ENCODE peak calls at places on chromosomes 3 and 15, in seven cellular contexts. X is NCI-H2029, U is HCT116, N is globus pallidus, P is activated T-cell treated with anti-CD3 and anti-CD28 coated beads for 48 hours, L is NCI-H2171, Z is brain microvascular endothelial cell. M is an unnamed sample.

GRCh38 chr3:69941439-69942176 is 57.9 kb upstream of the SAMMSON start:
- DNase-seq in X (no peak), U (no peak), Z (no peak), N (no peak), P (no peak), L (no peak), M (no peak)

GRCh38 chr15:95930659-95931375 is 399.7 kb upstream of the NR2F2 start:
- DNase-seq in P (no peak), Z (no peak), X (no peak), L (no peak), U (no peak), N (no peak), M (no peak)

GRCh38 chr15:101652783-101653430 is 726 bp upstream of the TM2D3 start:
- DNase-seq in L (no peak), Z (peak; percentile 42), X (no peak), P (no peak), U (no peak), N (no peak), M (no peak)

GRCh38 chr3:23743141-23743784 is 62.5 kb upstream of the UBE2E1 start:
- DNase-seq in X (peak; percentile 53), L (peak; percentile 8), Z (no peak), P (no peak), U (no peak), N (no peak), M (no peak)

GRCh38 chr15:69575387-69575786 is 122.8 kb downstream of the RPLP1 start:
- DNase-seq in L (no peak), N (no peak), U (no peak), X (no peak), P (no peak), Z (no peak), M (no peak)

GRCh38 chr3:53166781-53167291 is 5.8 kb downstream of the PRKCD start:
- DNase-seq in U (no peak), Z (peak; percentile 25), L (no peak), N (peak; percentile 69), X (no peak), P (no peak), M (no peak)

GRCh38 chr3:135514064-135514455 is 451.5 kb upstream of the PPP2R3A start:
- DNase-seq in P (no peak), L (no peak), U (no peak), X (no peak), N (no peak), Z (no peak), M (no peak)

GRCh38 chr15:84598250-84598649 is 2.6 kb upstream of the ZSCAN2 start:
- DNase-seq in L (no peak), U (no peak), X (no peak), N (peak; percentile 68), P (no peak), Z (peak; percentile 16), M (no peak)

GRCh38 chr15:32688151-32688639 is 29.6 kb upstream of the GREM1 start:
- DNase-seq in L (no peak), P (no peak), U (no peak), X (peak; percentile 80), N (no peak), Z (peak; percentile 62), M (peak; percentile 62)

GRCh38 chr15:70777156-70777926 is 14.0 kb upstream of the UACA start:
- DNase-seq in P (no peak), Z (no peak), N (no peak), X (no peak), L (no peak), U (no peak), M (no peak)

GRCh38 chr15:90354986-90355385 is 2.9 kb downstream of the ZNF774 start:
- DNase-seq in N (no peak), L (no peak), U (no peak), X (no peak), Z (no peak), P (no peak), M (no peak)

GRCh38 chr15:36905908-36906307 is 194.4 kb downstream of the MEIS2 start:
- DNase-seq in L (no peak), P (no peak), U (no peak), N (no peak), Z (peak; percentile 45), X (no peak), M (no peak)

GRCh38 chr15:88859550-88859949 is 35.8 kb downstream of the HAPLN3 start:
- DNase-seq in L (no peak), N (no peak), U (no peak), X (no peak), P (no peak), Z (no peak), M (no peak)

GRCh38 chr3:62587169-62587568 is 213.8 kb upstream of the FEZF2 start:
- DNase-seq in X (no peak), N (no peak), L (no peak), P (no peak), U (no peak), Z (peak; percentile 83), M (no peak)

GRCh38 chr15:25783607-25784131 is 79.5 kb downstream of the ATP10A start:
- DNase-seq in N (no peak), L (no peak), X (no peak), P (no peak), U (no peak), Z (no peak), M (no peak)

GRCh38 chr15:63502843-63503738 is 1.3 kb upstream of the USP3 start:
- DNase-seq in N (peak; percentile 66), Z (peak; percentile 95), L (no peak), X (no peak), U (peak; percentile 83), P (peak; percentile 77), M (no peak)

GRCh38 chr3:195910499-195910845 is 2.1 kb upstream of the TNK2 start:
- DNase-seq in L (no peak), Z (no peak), P (no peak), U (no peak), X (no peak), N (no peak), M (no peak)

GRCh38 chr15:85673326-85673725 is 121.4 kb downstream of the KLHL25 start:
- DNase-seq in N (no peak), Z (no peak), U (no peak), X (no peak), L (no peak), P (no peak), M (no peak)

GRCh38 chr3:186012137-186012536 is 74.3 kb upstream of the TRA2B start:
- DNase-seq in U (no peak), X (no peak), Z (no peak), P (no peak), L (no peak), N (no peak), M (no peak)

GRCh38 chr15:58472821-58473581 is 41.2 kb downstream of the LIPC start:
- DNase-seq in L (no peak), N (no peak), X (no peak), P (peak; percentile 25), Z (no peak), U (no peak), M (no peak)

GRCh38 chr15:81506936-81507335 is 132.9 kb upstream of the TMC3 start:
- DNase-seq in L (no peak), P (no peak), U (no peak), Z (no peak), N (no peak), X (no peak), M (no peak)

GRCh38 chr3:18217512-18218174 is 207.5 kb downstream of the SATB1 start:
- DNase-seq in L (no peak), N (no peak), X (no peak), Z (no peak), U (no peak), P (no peak), M (no peak)

GRCh38 chr3:40584625-40585189 is 59.9 kb downstream of the ZNF621 start:
- DNase-seq in X (peak; percentile 38), P (peak; percentile 71), N (peak; percentile 81), L (no peak), U (peak; percentile 31), Z (peak; percentile 81), M (no peak)

GRCh38 chr3:69763976-69764851 is 24.9 kb downstream of the MITF start:
- DNase-seq in Z (no peak), X (no peak), P (no peak), U (no peak), L (no peak), N (peak; percentile 27), M (no peak)

GRCh38 chr3:176906046-176906905 is 291.0 kb downstream of the TBL1XR1 start:
- DNase-seq in P (no peak), X (peak; percentile 75), Z (peak; percentile 52), L (peak; percentile 82), N (no peak), U (no peak), M (no peak)

GRCh38 chr3:192435241-192435640 is 292.1 kb downstream of the FGF12 start:
- DNase-seq in X (no peak), U (no peak), Z (no peak), P (no peak), L (no peak), N (no peak), M (no peak)

GRCh38 chr3:120604784-120605183 is 8.6 kb downstream of the NDUFB4 start:
- DNase-seq in U (no peak), X (no peak), Z (no peak), L (no peak), P (no peak), N (no peak), M (no peak)